ENCODE peak calls at places on chromosomes 3 and 15, in four cellular contexts. B is GM12878, D is HepG2, F is K562. G is an unnamed sample.

GRCh38 chr3:133663569-133664313 is 2.0 kb upstream of the TOPBP1 start:
- DNase-seq in D (peak), B (no peak), F (peak), G (peak)

GRCh38 chr3:48400824-48401433 is 28.9 kb downstream of the FBXW12 start:
- DNase-seq in F (peak), D (peak), B (peak), G (peak)

GRCh38 chr3:155647988-155648591 is 96.8 kb downstream of the PLCH1 start:
- DNase-seq in B (no peak), D (no peak), F (no peak), G (no peak)

GRCh38 chr3:187736418-187736871 is 8.8 kb downstream of the BCL6 start:
- DNase-seq in D (no peak), F (no peak), B (no peak), G (peak)

GRCh38 chr3:133610031-133610430 is 36.5 kb downstream of the CDV3 start:
- DNase-seq in B (no peak), F (no peak), D (no peak), G (no peak)

GRCh38 chr3:150515210-150515609 is 31.1 kb downstream of the SERP1 start:
- DNase-seq in F (no peak), B (no peak), D (no peak), G (no peak)

GRCh38 chr15:58391088-58391487 is 40.7 kb upstream of the LIPC start:
- DNase-seq in F (no peak), D (no peak), B (no peak), G (no peak)

GRCh38 chr15:89649013-89649625 is 6.1 kb downstream of the KIF7 start:
- DNase-seq in F (no peak), B (no peak), D (no peak), G (no peak)

GRCh38 chr3:42936157-42936981 is 30.4 kb downstream of the ZNF662 start:
- DNase-seq in F (no peak), D (no peak), B (no peak), G (no peak)

GRCh38 chr3:51389423-51390183 is 1.5 kb upstream of the RBM15B start:
- DNase-seq in F (peak), B (no peak), D (peak), G (peak)

GRCh38 chr3:174202561-174202960 is 656.6 kb upstream of the NAALADL2 start:
- DNase-seq in D (no peak), F (no peak), B (no peak), G (peak)

GRCh38 chr15:89492111-89492641 is 4.2 kb downstream of the RHCG start:
- DNase-seq in D (no peak), F (no peak), B (no peak), G (no peak)

GRCh38 chr3:38022887-38023709 is 6.3 kb downstream of the PLCD1 start:
- DNase-seq in D (no peak), B (no peak), F (no peak), G (no peak)

GRCh38 chr3:41768363-41768762 is 193.5 kb downstream of the ULK4 start:
- DNase-seq in B (no peak), F (no peak), D (no peak), G (no peak)

GRCh38 chr15:39194431-39194830 is 386.4 kb upstream of the THBS1 start:
- DNase-seq in D (no peak), B (no peak), F (no peak), G (peak)

GRCh38 chr3:63625161-63625560 is 27.3 kb upstream of the SNTN start:
- DNase-seq in F (no peak), D (no peak), B (no peak), G (peak)

GRCh38 chr3:36380171-36381031 is at the start of gene STAC:
- DNase-seq in F (no peak), B (no peak), D (no peak), G (no peak)

GRCh38 chr3:81726735-81727134 is 34.7 kb downstream of the GBE1 start:
- DNase-seq in D (no peak), B (no peak), F (no peak), G (peak)

GRCh38 chr3:189258261-189258660 is 86.5 kb downstream of the TPRG1 start:
- DNase-seq in F (no peak), D (no peak), B (no peak), G (no peak)

GRCh38 chr3:28326458-28326926 is 22.0 kb upstream of the ZCWPW2 start:
- DNase-seq in B (peak), F (no peak), D (no peak), G (no peak)

GRCh38 chr15:66959066-66959465 is 106.3 kb upstream of the SMAD3 start:
- DNase-seq in B (no peak), D (no peak), F (no peak), G (no peak)

GRCh38 chr3:66386925-66387650 is 113.7 kb downstream of the LRIG1 start:
- DNase-seq in B (peak), D (no peak), F (no peak), G (no peak)

GRCh38 chr15:20642054-20642767 is 100.6 kb upstream of the GOLGA6L6 start:
- DNase-seq in D (peak), F (no peak), B (no peak), G (no peak)

GRCh38 chr15:85625856-85626255 is 168.9 kb downstream of the KLHL25 start:
- DNase-seq in D (no peak), B (no peak), F (no peak), G (no peak)

GRCh38 chr3:170809975-170810357 is 60.0 kb downstream of the RPL22L1 start:
- DNase-seq in F (no peak), D (no peak), B (no peak), G (peak)

GRCh38 chr3:62416109-62416508 is 42.8 kb upstream of the FEZF2 start:
- DNase-seq in D (no peak), F (no peak), B (no peak), G (no peak)

GRCh38 chr3:127988770-127989518 is 63.3 kb upstream of the SEC61A1 start:
- DNase-seq in F (no peak), B (no peak), D (no peak), G (no peak)

GRCh38 chr15:65862682-65863081 is 6.6 kb upstream of the RAB11A start:
- DNase-seq in D (peak), F (peak), B (no peak), G (peak)

GRCh38 chr3:170726976-170727661 is 141.2 kb upstream of the SLC7A14 start:
- DNase-seq in B (no peak), F (peak), D (no peak), G (peak)

GRCh38 chr3:120344349-120344748 is 4.8 kb downstream of the LRRC58 start:
- DNase-seq in B (no peak), F (no peak), D (peak), G (no peak)

GRCh38 chr3:148042663-148043445 is 633.7 kb downstream of the ZIC1 start:
- DNase-seq in B (no peak), F (no peak), D (no peak), G (peak)

GRCh38 chr3:141979050-141979671 is 102.7 kb downstream of the ATP1B3 start:
- DNase-seq in D (no peak), F (no peak), B (no peak), G (peak)

GRCh38 chr3:138230525-138230924 is 43.4 kb downstream of the ARMC8 start:
- DNase-seq in F (no peak), B (no peak), D (no peak), G (no peak)

GRCh38 chr3:103002447-103002846 is 567.6 kb downstream of the ZPLD1 start:
- DNase-seq in D (no peak), B (no peak), F (no peak), G (no peak)

GRCh38 chr3:119762876-119763275 is 19.0 kb upstream of the NR1I2 start:
- DNase-seq in B (no peak), F (no peak), D (no peak), G (no peak)

GRCh38 chr3:110376119-110376518 is 695.5 kb upstream of the NECTIN3 start:
- DNase-seq in B (no peak), D (no peak), F (no peak), G (no peak)

GRCh38 chr15:82139823-82140268 is 94.0 kb upstream of the MEX3B start:
- DNase-seq in D (peak), B (no peak), F (peak), G (peak)

GRCh38 chr3:13827256-13827655 is 52.6 kb downstream of the WNT7A start:
- DNase-seq in B (no peak), D (no peak), F (no peak), G (no peak)

GRCh38 chr15:60835000-60835399 is 356.1 kb upstream of the ICE2 start:
- DNase-seq in D (no peak), F (no peak), B (no peak), G (no peak)

GRCh38 chr15:60831540-60831939 is 352.6 kb upstream of the ICE2 start:
- DNase-seq in F (no peak), B (no peak), D (no peak), G (no peak)

GRCh38 chr15:60838206-60838605 is 359.3 kb upstream of the ICE2 start:
- DNase-seq in D (no peak), F (no peak), B (no peak), G (no peak)

GRCh38 chr15:60840306-60840702 is 361.4 kb upstream of the ICE2 start:
- DNase-seq in B (no peak), D (no peak), F (no peak), G (peak)

DNA sequence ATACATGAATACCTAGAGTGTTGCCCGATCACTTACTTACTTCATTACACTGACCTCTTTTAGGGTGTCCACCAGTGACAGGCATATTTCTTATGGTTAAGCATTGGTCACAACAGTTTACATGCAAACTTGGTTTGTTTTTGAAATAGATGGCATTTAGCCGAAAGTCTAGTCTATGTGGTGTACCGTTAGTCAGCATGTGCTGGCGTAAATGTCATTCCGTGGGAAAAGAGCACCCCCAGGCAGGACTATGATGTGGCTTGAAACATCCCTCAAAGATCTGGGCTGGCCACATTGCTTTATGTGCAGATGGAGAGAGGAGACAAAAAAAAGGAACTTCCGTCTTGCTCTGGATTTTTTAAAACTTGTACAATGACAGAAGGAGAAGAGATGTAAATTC is 357.0 kb upstream of the ICE2 start:
- DNase-seq in D (no peak), F (no peak), B (no peak), G (no peak)
- TF ChIP-seq MYC in D (no peak), F (no peak), B (no peak), G (no peak)

GRCh38 chr3:71587958-71588357 is 4.4 kb upstream of the FOXP1 start:
- DNase-seq in D (no peak), F (no peak), B (no peak), G (no peak)
- TF ChIP-seq POLR2AphosphoS5 in D (no peak), F (no peak), B (no peak), G (no peak)

DNA sequence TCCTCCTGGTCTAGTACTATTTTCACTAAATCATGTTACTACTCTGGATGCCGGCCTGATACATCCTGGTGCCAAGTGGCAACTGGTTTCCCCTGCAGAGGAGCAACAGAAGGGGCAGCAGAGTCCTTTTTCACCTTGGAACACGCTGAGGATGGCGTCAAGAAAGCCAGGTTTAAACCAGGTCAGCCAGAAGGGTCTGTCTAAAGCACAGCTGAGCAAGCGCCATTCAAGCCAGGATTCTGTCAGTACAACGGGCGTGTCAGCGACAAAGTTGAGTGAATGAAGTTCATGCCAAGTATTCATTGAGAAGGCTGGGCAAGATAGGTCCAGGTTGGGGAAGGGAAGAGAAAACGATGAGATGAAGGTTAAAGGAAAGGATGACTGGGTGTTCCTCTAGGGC is 88.2 kb downstream of the FBN1 start:
- DNase-seq in B (no peak), D (no peak), F (no peak), G (no peak)
- TF ChIP-seq MYC in B (no peak), D (no peak), F (no peak), G (no peak)

DNA sequence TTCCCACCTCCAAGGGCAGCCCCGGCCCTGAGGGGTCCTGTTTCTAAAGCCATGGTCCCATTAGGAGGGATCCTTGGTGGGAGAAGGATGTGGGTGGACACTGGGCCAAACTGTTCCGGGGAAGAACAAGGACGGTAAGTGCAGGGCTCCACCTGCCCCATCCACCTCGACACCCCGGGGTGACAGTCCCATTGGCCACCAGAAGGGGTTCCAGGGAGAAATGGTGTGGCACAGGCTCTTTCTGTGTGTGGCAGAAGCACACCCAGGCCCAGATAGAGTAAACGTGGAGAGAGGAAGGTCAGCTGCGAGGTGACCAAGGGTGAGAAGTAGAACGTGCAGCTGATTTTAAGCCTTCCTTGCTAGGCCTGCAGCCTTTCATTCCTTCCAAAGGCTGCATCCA is 12.0 kb downstream of the TKT start:
- DNase-seq in F (no peak), D (no peak), B (no peak), G (no peak)
- TF ChIP-seq POLR2AphosphoS5 in F (no peak), D (no peak), B (no peak), G (no peak)

GRCh38 chr15:80596521-80596976 is 98.6 kb upstream of the ABHD17C start:
- DNase-seq in B (no peak), F (no peak), D (peak), G (no peak)
- TF ChIP-seq MYC in B (no peak), F (no peak), D (no peak), G (no peak)